ENCODE peak calls at places on chromosomes 12 and 14, in ten cellular contexts. E, V, Q, K, U, W, M, C, B and D are unnamed samples.
A peak's percentile ranks its signal among the peaks of the same experiment; 100 is the strongest.

GRCh38 chr14:72443256-72443655 is 450.6 kb downstream of the DPF3 start:
- DNase-seq in U (no peak), K (no peak), E (no peak), C (no peak), M (no peak), B (no peak), W (no peak), V (no peak), Q (no peak), D (no peak)

GRCh38 chr14:34052658-34053014 is 101.8 kb upstream of the EGLN3 start:
- DNase-seq in V (no peak), Q (no peak), E (no peak), B (peak; percentile 48), C (no peak), U (no peak), M (no peak), W (peak; percentile 9), K (no peak), D (no peak)

GRCh38 chr12:6817662-6818157 is 3.9 kb upstream of the GPR162 start:
- DNase-seq in K (no peak), E (no peak), W (no peak), Q (no peak), B (no peak), V (no peak), C (no peak), U (no peak), M (no peak), D (no peak)

GRCh38 chr12:77377116-77377515 is 311.7 kb upstream of the E2F7 start:
- DNase-seq in V (no peak), U (no peak), C (no peak), M (no peak), B (peak; percentile 75), K (no peak), W (no peak), Q (no peak), E (no peak), D (no peak)

GRCh38 chr12:113066806-113067400 is 10.4 kb downstream of the DTX1 start:
- DNase-seq in V (no peak), B (no peak), Q (no peak), C (no peak), K (no peak), M (no peak), U (no peak), W (no peak), E (no peak), D (no peak)

GRCh38 chr12:18747960-18748359 is 10.0 kb downstream of the CAPZA3 start:
- DNase-seq in U (peak; percentile 62), B (peak; percentile 77), K (peak; percentile 77), M (no peak), V (no peak), C (no peak), E (no peak), W (no peak), Q (no peak), D (no peak)

GRCh38 chr12:46373303-46374182 is 970 bp upstream of the SLC38A2 start:
- DNase-seq in W (peak; percentile 48), M (peak; percentile 51), E (peak; percentile 36), Q (no peak), C (no peak), B (peak; percentile 80), U (peak; percentile 48), V (peak; percentile 75), K (no peak), D (no peak)

GRCh38 chr14:33932526-33933292 is 18.2 kb downstream of the EGLN3 start:
- DNase-seq in U (no peak), E (no peak), M (no peak), C (no peak), Q (no peak), K (no peak), V (no peak), B (no peak), W (no peak), D (no peak)

GRCh38 chr14:20714593-20715250 is 26.2 kb downstream of the ANG start:
- DNase-seq in K (peak; percentile 16), E (no peak), Q (no peak), W (no peak), V (peak; percentile 85), C (peak; percentile 5), U (peak; percentile 38), B (peak; percentile 59), M (no peak), D (no peak)

GRCh38 chr12:93137656-93138612 is 208.8 kb upstream of the EEA1 start:
- DNase-seq in U (peak; percentile 67), C (no peak), K (no peak), V (no peak), Q (no peak), W (peak; percentile 58), B (peak; percentile 95), E (no peak), M (no peak), D (no peak)

GRCh38 chr12:99618657-99619056 is 28.9 kb upstream of the GARIN6 start:
- DNase-seq in W (no peak), C (no peak), E (no peak), M (no peak), U (no peak), V (no peak), Q (no peak), B (peak; percentile 39), K (no peak), D (no peak)

GRCh38 chr12:106032141-106032925 is 106.4 kb downstream of the NUAK1 start:
- DNase-seq in W (no peak), U (no peak), K (no peak), E (no peak), M (no peak), B (no peak), V (no peak), Q (no peak), C (no peak), D (peak; percentile 5)

GRCh38 chr14:29521526-29522137 is 406.0 kb downstream of the PRKD1 start:
- DNase-seq in Q (no peak), E (no peak), V (no peak), W (peak; percentile 6), K (no peak), U (no peak), B (peak; percentile 25), C (no peak), M (no peak), D (no peak)

GRCh38 chr12:29033519-29033918 is 115.6 kb upstream of the FAR2 start:
- DNase-seq in V (no peak), U (no peak), W (no peak), B (no peak), C (no peak), M (no peak), E (no peak), K (no peak), Q (no peak), D (no peak)

GRCh38 chr14:94047581-94047980 is 21.4 kb downstream of the OTUB2 start:
- DNase-seq in U (no peak), E (no peak), W (no peak), C (no peak), Q (no peak), M (no peak), V (no peak), B (no peak), K (no peak), D (no peak)

GRCh38 chr14:87995500-87996275 is 2.7 kb upstream of the GALC start:
- DNase-seq in C (no peak), W (peak; percentile 13), E (no peak), Q (no peak), V (no peak), B (no peak), M (no peak), K (no peak), U (no peak), D (no peak)

GRCh38 chr12:114625294-114625851 is 58.6 kb downstream of the TBX3 start:
- DNase-seq in E (peak; percentile 26), W (peak; percentile 60), M (peak; percentile 57), Q (no peak), V (no peak), K (peak; percentile 42), B (peak; percentile 77), U (peak; percentile 59), C (no peak), D (peak; percentile 21)

GRCh38 chr12:121582583-121583333 is 1.9 kb upstream of the KDM2B start:
- DNase-seq in K (no peak), W (no peak), V (no peak), U (peak; percentile 13), Q (no peak), C (no peak), E (no peak), B (peak; percentile 12), M (peak; percentile 42), D (no peak)

GRCh38 chr12:49893753-49894752 is 9.6 kb downstream of the FAIM2 start:
- DNase-seq in E (no peak), K (no peak), B (peak; percentile 17), W (no peak), V (no peak), M (no peak), U (no peak), C (no peak), Q (no peak), D (peak; percentile 42)

GRCh38 chr12:130372936-130373335 is 35.2 kb downstream of the PIWIL1 start:
- DNase-seq in B (no peak), U (no peak), Q (no peak), W (no peak), M (no peak), K (no peak), E (no peak), C (no peak), V (no peak), D (no peak)

GRCh38 chr14:64748521-64748920 is 44.3 kb downstream of the PLEKHG3 start:
- DNase-seq in M (no peak), E (no peak), B (no peak), K (no peak), C (no peak), U (no peak), Q (no peak), V (no peak), W (no peak), D (no peak)

GRCh38 chr12:100384549-100384916 is 27.7 kb downstream of the SLC17A8 start:
- DNase-seq in C (no peak), Q (no peak), V (no peak), K (no peak), M (no peak), B (no peak), U (no peak), E (no peak), W (no peak), D (no peak)

GRCh38 chr12:131250028-131250950 is 296.6 kb downstream of the ADGRD1 start:
- DNase-seq in M (no peak), C (no peak), V (no peak), W (no peak), K (no peak), U (no peak), Q (no peak), B (no peak), E (no peak), D (peak; percentile 7)

GRCh38 chr14:30620178-30620577 is 1.9 kb upstream of the SCFD1 start:
- DNase-seq in K (no peak), U (peak; percentile 24), V (no peak), W (peak; percentile 77), M (no peak), E (no peak), C (no peak), Q (no peak), B (peak; percentile 63), D (no peak)

GRCh38 chr14:59688224-59689170 is 111.9 kb upstream of the CCDC175 start:
- DNase-seq in U (peak; percentile 57), E (no peak), W (peak; percentile 67), K (peak; percentile 20), V (no peak), Q (no peak), B (peak; percentile 69), C (no peak), M (no peak), D (peak; percentile 48)

GRCh38 chr12:25472453-25472852 is 80.6 kb downstream of the LMNTD1 start:
- DNase-seq in Q (no peak), M (no peak), V (no peak), C (no peak), E (no peak), U (no peak), K (no peak), W (no peak), B (no peak), D (no peak)

GRCh38 chr14:99190696-99191662 is 81.0 kb downstream of the BCL11B start:
- DNase-seq in Q (no peak), V (no peak), U (peak; percentile 21), W (no peak), M (no peak), B (no peak), C (no peak), K (no peak), E (peak; percentile 45), D (no peak)

GRCh38 chr14:33590891-33591630 is 359.8 kb downstream of the EGLN3 start:
- DNase-seq in E (no peak), V (no peak), U (no peak), M (no peak), Q (no peak), B (peak; percentile 40), W (no peak), C (no peak), K (no peak), D (no peak)